ENCODE peak calls at places on chromosomes 7 and 10, in five cellular contexts. One of them, this sample, is unnamed.

GRCh38 chr7:33108931-33109757 is at the start of gene RP9:
- DNase-seq in CD8-positive, alpha-beta T cell: peak
- DNase-seq in transverse colon: peak
- DNase-seq in neuronal stem cell: peak
- DNase-seq in colonic mucosa: peak
- DNase-seq in this sample: peak

GRCh38 chr7:12701433-12701832 is 14.0 kb downstream of the ARL4A start:
- DNase-seq in CD8-positive, alpha-beta T cell: no peak
- DNase-seq in neuronal stem cell: no peak
- DNase-seq in transverse colon: no peak
- DNase-seq in colonic mucosa: no peak
- DNase-seq in this sample: no peak

GRCh38 chr7:47940482-47941001 is 7.7 kb downstream of the PKD1L1 start:
- DNase-seq in neuronal stem cell: no peak
- DNase-seq in transverse colon: peak
- DNase-seq in CD8-positive, alpha-beta T cell: no peak
- DNase-seq in colonic mucosa: peak
- DNase-seq in this sample: no peak

GRCh38 chr10:24897326-24897926 is 55.0 kb downstream of the PRTFDC1 start:
- DNase-seq in CD8-positive, alpha-beta T cell: no peak
- DNase-seq in colonic mucosa: no peak
- DNase-seq in transverse colon: no peak
- DNase-seq in neuronal stem cell: no peak
- DNase-seq in this sample: no peak

GRCh38 chr7:29915481-29916215 is 74.0 kb downstream of the SCRN1 start:
- DNase-seq in CD8-positive, alpha-beta T cell: no peak
- DNase-seq in neuronal stem cell: no peak
- DNase-seq in colonic mucosa: no peak
- DNase-seq in transverse colon: no peak
- DNase-seq in this sample: no peak

GRCh38 chr10:132104471-132105301 is 38.9 kb downstream of the JAKMIP3 start:
- DNase-seq in transverse colon: no peak
- DNase-seq in neuronal stem cell: no peak
- DNase-seq in colonic mucosa: no peak
- DNase-seq in CD8-positive, alpha-beta T cell: no peak
- DNase-seq in this sample: no peak

GRCh38 chr7:77420438-77420837 is 4.3 kb upstream of the GSAP start:
- DNase-seq in transverse colon: no peak
- DNase-seq in CD8-positive, alpha-beta T cell: no peak
- DNase-seq in neuronal stem cell: no peak
- DNase-seq in colonic mucosa: no peak
- DNase-seq in this sample: no peak

GRCh38 chr10:97542169-97543024 is 30.2 kb upstream of the ANKRD2 start:
- DNase-seq in transverse colon: peak
- DNase-seq in CD8-positive, alpha-beta T cell: no peak
- DNase-seq in neuronal stem cell: no peak
- DNase-seq in colonic mucosa: peak
- DNase-seq in this sample: no peak

GRCh38 chr10:110893559-110894179 is 21.9 kb downstream of the PDCD4 start:
- DNase-seq in neuronal stem cell: no peak
- DNase-seq in transverse colon: no peak
- DNase-seq in CD8-positive, alpha-beta T cell: no peak
- DNase-seq in colonic mucosa: no peak
- DNase-seq in this sample: no peak

GRCh38 chr7:47371733-47372368 is 210.1 kb downstream of the TNS3 start:
- DNase-seq in neuronal stem cell: no peak
- DNase-seq in colonic mucosa: peak
- DNase-seq in transverse colon: peak
- DNase-seq in CD8-positive, alpha-beta T cell: no peak
- DNase-seq in this sample: peak

GRCh38 chr10:4809156-4809555 is 16.9 kb upstream of the AKR1E2 start:
- DNase-seq in colonic mucosa: no peak
- DNase-seq in transverse colon: no peak
- DNase-seq in CD8-positive, alpha-beta T cell: no peak
- DNase-seq in neuronal stem cell: no peak
- DNase-seq in this sample: no peak

GRCh38 chr10:45383682-45384320 is 9.8 kb downstream of the ALOX5 start:
- DNase-seq in neuronal stem cell: no peak
- DNase-seq in CD8-positive, alpha-beta T cell: no peak
- DNase-seq in transverse colon: no peak
- DNase-seq in colonic mucosa: no peak
- DNase-seq in this sample: no peak

GRCh38 chr10:133182791-133183645 is 23.0 kb downstream of the KNDC1 start:
- DNase-seq in neuronal stem cell: no peak
- DNase-seq in transverse colon: no peak
- DNase-seq in CD8-positive, alpha-beta T cell: no peak
- DNase-seq in colonic mucosa: no peak
- DNase-seq in this sample: no peak

GRCh38 chr10:62506371-62506770 is 132.2 kb downstream of the ZNF365 start:
- DNase-seq in CD8-positive, alpha-beta T cell: no peak
- DNase-seq in transverse colon: no peak
- DNase-seq in neuronal stem cell: no peak
- DNase-seq in colonic mucosa: no peak
- DNase-seq in this sample: no peak

GRCh38 chr10:31126593-31126992 is 94.9 kb upstream of the ZNF438 start:
- DNase-seq in CD8-positive, alpha-beta T cell: no peak
- DNase-seq in neuronal stem cell: no peak
- DNase-seq in transverse colon: no peak
- DNase-seq in colonic mucosa: no peak
- DNase-seq in this sample: no peak

GRCh38 chr7:137694405-137694804 is 152.4 kb downstream of the DGKI start:
- DNase-seq in transverse colon: no peak
- DNase-seq in CD8-positive, alpha-beta T cell: no peak
- DNase-seq in neuronal stem cell: no peak
- DNase-seq in colonic mucosa: no peak
- DNase-seq in this sample: no peak

GRCh38 chr7:116021237-116021636 is 9.3 kb downstream of the TFEC start:
- DNase-seq in transverse colon: no peak
- DNase-seq in CD8-positive, alpha-beta T cell: no peak
- DNase-seq in neuronal stem cell: no peak
- DNase-seq in colonic mucosa: no peak
- DNase-seq in this sample: no peak

GRCh38 chr10:71372882-71373495 is 23.7 kb upstream of the CDH23 start:
- DNase-seq in CD8-positive, alpha-beta T cell: no peak
- DNase-seq in transverse colon: no peak
- DNase-seq in colonic mucosa: no peak
- DNase-seq in neuronal stem cell: no peak
- DNase-seq in this sample: no peak

GRCh38 chr7:4067476-4067760 is 614.7 kb upstream of the FOXK1 start:
- DNase-seq in CD8-positive, alpha-beta T cell: no peak
- DNase-seq in neuronal stem cell: no peak
- DNase-seq in transverse colon: no peak
- DNase-seq in colonic mucosa: no peak
- DNase-seq in this sample: no peak

GRCh38 chr10:101257121-101257890 is 28.0 kb upstream of the LBX1 start:
- DNase-seq in transverse colon: no peak
- DNase-seq in neuronal stem cell: no peak
- DNase-seq in CD8-positive, alpha-beta T cell: no peak
- DNase-seq in colonic mucosa: no peak
- DNase-seq in this sample: peak

GRCh38 chr7:140059288-140060242 is 3.2 kb downstream of the PARP12 start:
- DNase-seq in neuronal stem cell: no peak
- DNase-seq in CD8-positive, alpha-beta T cell: peak
- DNase-seq in colonic mucosa: peak
- DNase-seq in transverse colon: peak
- DNase-seq in this sample: no peak

GRCh38 chr7:149727541-149728476 is 45.6 kb downstream of the ZNF467 start:
- DNase-seq in neuronal stem cell: no peak
- DNase-seq in CD8-positive, alpha-beta T cell: no peak
- DNase-seq in transverse colon: no peak
- DNase-seq in colonic mucosa: no peak
- DNase-seq in this sample: no peak

GRCh38 chr7:36161996-36162395 is 8.9 kb downstream of the EEPD1 start:
- DNase-seq in CD8-positive, alpha-beta T cell: no peak
- DNase-seq in transverse colon: no peak
- DNase-seq in neuronal stem cell: no peak
- DNase-seq in colonic mucosa: no peak
- DNase-seq in this sample: no peak

GRCh38 chr10:68106656-68107055 is 2.6 kb upstream of the MYPN start:
- DNase-seq in transverse colon: no peak
- DNase-seq in colonic mucosa: no peak
- DNase-seq in CD8-positive, alpha-beta T cell: no peak
- DNase-seq in neuronal stem cell: no peak
- DNase-seq in this sample: no peak

GRCh38 chr7:15647309-15647708 is 39.2 kb downstream of the MEOX2 start:
- DNase-seq in neuronal stem cell: no peak
- DNase-seq in transverse colon: no peak
- DNase-seq in colonic mucosa: no peak
- DNase-seq in CD8-positive, alpha-beta T cell: no peak
- DNase-seq in this sample: peak

GRCh38 chr10:131147301-131147975 is 164.1 kb downstream of the TCERG1L start:
- DNase-seq in neuronal stem cell: no peak
- DNase-seq in colonic mucosa: no peak
- DNase-seq in CD8-positive, alpha-beta T cell: no peak
- DNase-seq in transverse colon: no peak
- DNase-seq in this sample: no peak

GRCh38 chr7:69827140-69827919 is 229.1 kb downstream of the AUTS2 start:
- DNase-seq in colonic mucosa: no peak
- DNase-seq in CD8-positive, alpha-beta T cell: no peak
- DNase-seq in transverse colon: no peak
- DNase-seq in neuronal stem cell: no peak
- DNase-seq in this sample: no peak

GRCh38 chr10:132075909-132076577 is 10.3 kb downstream of the JAKMIP3 start:
- DNase-seq in colonic mucosa: no peak
- DNase-seq in neuronal stem cell: no peak
- DNase-seq in CD8-positive, alpha-beta T cell: no peak
- DNase-seq in transverse colon: no peak
- DNase-seq in this sample: no peak

GRCh38 chr7:15652776-15653290 is 33.6 kb downstream of the MEOX2 start:
- DNase-seq in colonic mucosa: no peak
- DNase-seq in CD8-positive, alpha-beta T cell: no peak
- DNase-seq in neuronal stem cell: no peak
- DNase-seq in transverse colon: no peak
- DNase-seq in this sample: no peak

GRCh38 chr7:30817060-30817770 is 46.0 kb downstream of the MINDY4 start:
- DNase-seq in transverse colon: no peak
- DNase-seq in CD8-positive, alpha-beta T cell: no peak
- DNase-seq in neuronal stem cell: no peak
- DNase-seq in colonic mucosa: peak
- DNase-seq in this sample: no peak

GRCh38 chr10:125132331-125132730 is 28.0 kb downstream of the CTBP2 start:
- DNase-seq in colonic mucosa: no peak
- DNase-seq in transverse colon: no peak
- DNase-seq in CD8-positive, alpha-beta T cell: no peak
- DNase-seq in neuronal stem cell: no peak
- DNase-seq in this sample: no peak

GRCh38 chr10:3445688-3446087 is 273.1 kb upstream of the PITRM1 start:
- DNase-seq in CD8-positive, alpha-beta T cell: no peak
- DNase-seq in colonic mucosa: no peak
- DNase-seq in neuronal stem cell: no peak
- DNase-seq in transverse colon: no peak
- DNase-seq in this sample: no peak

GRCh38 chr7:110698576-110698975 is 392.4 kb upstream of the LRRN3 start:
- DNase-seq in colonic mucosa: no peak
- DNase-seq in CD8-positive, alpha-beta T cell: no peak
- DNase-seq in neuronal stem cell: no peak
- DNase-seq in transverse colon: no peak
- DNase-seq in this sample: no peak

GRCh38 chr10:25804505-25804904 is 129.5 kb upstream of the MYO3A start:
- DNase-seq in colonic mucosa: no peak
- DNase-seq in CD8-positive, alpha-beta T cell: no peak
- DNase-seq in transverse colon: no peak
- DNase-seq in neuronal stem cell: no peak
- DNase-seq in this sample: no peak

GRCh38 chr10:80421369-80422220 is 13.2 kb downstream of the PRXL2A start:
- DNase-seq in CD8-positive, alpha-beta T cell: no peak
- DNase-seq in neuronal stem cell: no peak
- DNase-seq in colonic mucosa: no peak
- DNase-seq in transverse colon: no peak
- DNase-seq in this sample: no peak

GRCh38 chr7:106568002-106568679 is 92.8 kb downstream of the CCDC71L start:
- DNase-seq in CD8-positive, alpha-beta T cell: no peak
- DNase-seq in neuronal stem cell: no peak
- DNase-seq in colonic mucosa: no peak
- DNase-seq in transverse colon: no peak
- DNase-seq in this sample: no peak
- H3K4me3 ChIP-seq in CD8-positive, alpha-beta T cell: no peak
- H3K4me3 ChIP-seq in neuronal stem cell: no peak
- H3K4me3 ChIP-seq in colonic mucosa: no peak
- H3K4me3 ChIP-seq in transverse colon: no peak
- H3K4me3 ChIP-seq in this sample: no peak

GRCh38 chr7:130912910-130913720 is 179.1 kb upstream of the KLF14 start:
- DNase-seq in colonic mucosa: no peak
- DNase-seq in neuronal stem cell: no peak
- DNase-seq in CD8-positive, alpha-beta T cell: peak
- DNase-seq in transverse colon: peak
- DNase-seq in this sample: peak

GRCh38 chr7:130909881-130910672 is 176.1 kb upstream of the KLF14 start:
- DNase-seq in colonic mucosa: no peak
- DNase-seq in CD8-positive, alpha-beta T cell: no peak
- DNase-seq in transverse colon: no peak
- DNase-seq in neuronal stem cell: no peak
- DNase-seq in this sample: no peak

GRCh38 chr7:130909161-130909836 is 175.3 kb upstream of the KLF14 start:
- DNase-seq in neuronal stem cell: no peak
- DNase-seq in colonic mucosa: no peak
- DNase-seq in CD8-positive, alpha-beta T cell: no peak
- DNase-seq in transverse colon: no peak
- DNase-seq in this sample: no peak

GRCh38 chr7:130912086-130912909 is 178.3 kb upstream of the KLF14 start:
- DNase-seq in CD8-positive, alpha-beta T cell: no peak
- DNase-seq in transverse colon: no peak
- DNase-seq in neuronal stem cell: no peak
- DNase-seq in colonic mucosa: no peak
- DNase-seq in this sample: no peak

GRCh38 chr7:130910949-130911944 is 177.2 kb upstream of the KLF14 start:
- DNase-seq in colonic mucosa: no peak
- DNase-seq in transverse colon: no peak
- DNase-seq in CD8-positive, alpha-beta T cell: no peak
- DNase-seq in neuronal stem cell: no peak
- DNase-seq in this sample: no peak
- H3K4me3 ChIP-seq in colonic mucosa: peak
- H3K4me3 ChIP-seq in transverse colon: peak
- H3K4me3 ChIP-seq in CD8-positive, alpha-beta T cell: no peak
- H3K4me3 ChIP-seq in neuronal stem cell: no peak
- H3K4me3 ChIP-seq in this sample: no peak

GRCh38 chr7:14579971-14580370 is 322.6 kb downstream of the DGKB start:
- DNase-seq in CD8-positive, alpha-beta T cell: no peak
- DNase-seq in transverse colon: peak
- DNase-seq in neuronal stem cell: no peak
- DNase-seq in colonic mucosa: peak
- DNase-seq in this sample: no peak
- H3K4me3 ChIP-seq in CD8-positive, alpha-beta T cell: no peak
- H3K4me3 ChIP-seq in transverse colon: no peak
- H3K4me3 ChIP-seq in neuronal stem cell: no peak
- H3K4me3 ChIP-seq in colonic mucosa: no peak
- H3K4me3 ChIP-seq in this sample: no peak

DNA sequence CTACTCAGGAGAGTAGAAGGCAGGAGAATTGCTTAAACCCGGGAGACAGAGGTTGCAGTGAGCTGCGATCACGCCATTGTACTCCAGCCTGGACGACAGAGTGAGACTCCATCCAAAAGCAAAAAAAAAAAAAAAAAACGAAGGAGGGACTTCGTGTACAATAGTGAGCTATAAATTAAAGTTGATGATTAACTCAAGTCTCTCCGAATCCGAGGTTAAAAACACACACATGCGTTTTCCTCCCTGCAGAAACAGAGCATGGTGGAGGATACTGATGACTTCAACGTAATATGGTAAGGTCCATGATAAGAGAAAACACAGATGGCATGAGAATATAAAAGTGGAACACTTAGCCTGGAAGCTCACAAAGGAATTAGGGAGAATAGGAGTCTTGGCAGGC is 20.2 kb upstream of the GSTK1 start:
- DNase-seq in colonic mucosa: no peak
- DNase-seq in neuronal stem cell: no peak
- DNase-seq in CD8-positive, alpha-beta T cell: no peak
- DNase-seq in transverse colon: no peak
- DNase-seq in this sample: no peak
- H3K4me3 ChIP-seq in colonic mucosa: no peak
- H3K4me3 ChIP-seq in neuronal stem cell: no peak
- H3K4me3 ChIP-seq in CD8-positive, alpha-beta T cell: no peak
- H3K4me3 ChIP-seq in transverse colon: no peak
- H3K4me3 ChIP-seq in this sample: no peak